ENCODE peak calls at places on chromosome 22, in ten cellular contexts. V is A549, K is uterus, Y is body of pancreas, L is K562, I is H1, S is prostate gland, N is endothelial cell of umbilical vein, X is ovary, R is suprapubic skin. Z is an unnamed sample.

GRCh38 chr22:46578824-46579561 is 41.2 kb upstream of the GRAMD4 start:
- DNase-seq in S (no peak), K (no peak), L (no peak), R (no peak), X (no peak), I (no peak), Y (peak; percentile 71), V (no peak), N (no peak), Z (peak; percentile 93)

GRCh38 chr22:46660604-46661201 is 40.5 kb downstream of the GRAMD4 start:
- DNase-seq in R (no peak), X (no peak), K (no peak), S (peak; percentile 66), V (no peak), L (no peak), Y (peak; percentile 65), N (no peak), I (no peak), Z (peak; percentile 61)

GRCh38 chr22:42688241-42688913 is 32.3 kb downstream of the A4GALT start:
- DNase-seq in V (peak; percentile 33), Y (peak; percentile 90), N (peak; percentile 51), S (peak; percentile 95), L (peak; percentile 37), R (peak; percentile 94), X (peak; percentile 87), K (peak; percentile 94), I (no peak), Z (peak; percentile 92)

GRCh38 chr22:37001826-37002225 is 17.4 kb downstream of the TST start:
- DNase-seq in N (no peak), S (no peak), R (no peak), V (no peak), X (no peak), Y (no peak), I (no peak), K (no peak), L (no peak), Z (no peak)

GRCh38 chr22:49570032-49570848 is 257.4 kb downstream of the BRD1 start:
- DNase-seq in X (no peak), Y (no peak), I (no peak), L (no peak), V (no peak), K (peak; percentile 2), S (no peak), R (peak; percentile 61), N (no peak), Z (no peak)

GRCh38 chr22:32533265-32534068 is 58.9 kb downstream of the FBXO7 start:
- DNase-seq in L (no peak), R (no peak), S (no peak), V (no peak), Y (peak; percentile 8), K (peak; percentile 31), X (no peak), N (no peak), I (no peak), Z (no peak)

GRCh38 chr22:38193580-38193979 is 8.2 kb upstream of the MAFF start:
- DNase-seq in X (peak; percentile 73), R (no peak), Y (peak; percentile 48), V (no peak), L (no peak), N (no peak), K (no peak), S (no peak), I (no peak), Z (no peak)

GRCh38 chr22:39214006-39214382 is 30.8 kb downstream of the PDGFB start:
- DNase-seq in I (no peak), Y (no peak), V (no peak), X (no peak), K (no peak), R (peak; percentile 7), S (no peak), N (no peak), L (no peak), Z (no peak)

GRCh38 chr22:39498368-39498767 is 3.7 kb upstream of the MIEF1 start:
- DNase-seq in I (no peak), L (no peak), R (no peak), V (no peak), N (no peak), Y (no peak), X (no peak), K (no peak), S (peak; percentile 72), Z (peak; percentile 28)

GRCh38 chr22:17633217-17633997 is 4.9 kb upstream of the ATP6V1E1 start:
- DNase-seq in L (peak; percentile 43), R (no peak), I (no peak), Y (no peak), V (peak; percentile 29), K (no peak), X (no peak), N (no peak), S (peak; percentile 67), Z (peak; percentile 19)

GRCh38 chr22:33842421-33843094 is 77.7 kb downstream of the LARGE1 start:
- DNase-seq in L (no peak), R (no peak), S (no peak), N (no peak), I (no peak), V (no peak), X (no peak), Y (no peak), K (no peak), Z (no peak)

GRCh38 chr22:24683671-24684070 is 80.7 kb downstream of the GGT1 start:
- DNase-seq in S (no peak), V (no peak), K (no peak), I (no peak), X (no peak), Y (no peak), N (no peak), L (no peak), R (no peak), Z (no peak)

GRCh38 chr22:21942407-21942895 is 10.2 kb downstream of the PPM1F start:
- DNase-seq in V (peak; percentile 31), S (no peak), N (peak; percentile 97), I (no peak), X (peak; percentile 55), Y (peak; percentile 63), K (peak; percentile 79), R (peak; percentile 89), L (no peak), Z (peak; percentile 48)

GRCh38 chr22:20296598-20296997 is 23.3 kb downstream of the DGCR6L start:
- DNase-seq in S (no peak), R (no peak), N (no peak), X (no peak), L (no peak), K (no peak), Y (no peak), I (no peak), V (no peak), Z (no peak)

GRCh38 chr22:20298803-20299735 is 20.8 kb downstream of the DGCR6L start:
- DNase-seq in K (peak; percentile 83), N (peak; percentile 68), S (peak; percentile 84), L (peak; percentile 100), I (peak; percentile 46), Y (peak; percentile 90), R (peak; percentile 92), V (peak; percentile 35), X (peak; percentile 80), Z (peak; percentile 94)

GRCh38 chr22:20297414-20298109 is 22.3 kb downstream of the DGCR6L start:
- DNase-seq in Y (no peak), L (no peak), S (no peak), X (no peak), N (no peak), R (no peak), I (no peak), K (no peak), V (no peak), Z (no peak)

GRCh38 chr22:20299736-20300136 is 20.1 kb downstream of the DGCR6L start:
- DNase-seq in L (no peak), I (no peak), N (peak; percentile 45), S (no peak), V (no peak), Y (peak; percentile 54), X (no peak), K (peak; percentile 40), R (no peak), Z (peak; percentile 79)

DNA sequence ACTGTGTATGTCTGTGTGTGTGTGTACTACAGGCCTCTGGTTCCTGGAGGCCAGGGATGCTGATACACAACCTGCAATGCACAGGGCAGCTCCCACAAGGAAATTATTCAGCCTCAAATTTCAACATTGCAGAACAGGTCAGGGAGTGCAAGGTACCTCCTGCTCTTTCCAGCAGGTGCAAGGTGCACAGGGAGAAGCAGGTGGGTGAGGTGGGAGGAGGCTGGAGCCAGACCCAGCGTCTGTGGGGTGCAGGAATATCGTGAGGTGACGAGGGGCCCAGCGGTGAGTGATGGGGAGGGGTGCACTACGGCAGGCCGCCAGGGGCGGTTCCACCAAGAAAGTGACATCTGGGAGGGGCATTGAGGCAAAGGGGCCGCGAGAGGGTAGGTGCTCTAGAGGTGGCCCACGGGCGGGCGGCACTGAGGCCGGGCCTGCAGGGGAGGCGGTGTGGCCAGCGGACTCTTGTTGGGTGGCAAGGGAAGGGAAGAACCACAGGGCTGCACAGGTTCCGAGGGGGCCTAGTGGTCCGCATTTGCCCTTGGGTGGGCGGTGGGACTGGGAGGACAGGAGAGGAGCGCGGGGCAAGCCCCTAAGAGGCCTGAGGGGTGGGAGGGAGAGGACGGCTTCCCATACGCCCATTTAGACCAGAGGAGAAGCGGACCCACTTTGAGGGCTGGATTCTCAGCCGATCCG is 21.6 kb downstream of the DGCR6L start:
- DNase-seq in R (no peak), N (no peak), I (no peak), Y (no peak), L (peak; percentile 48), V (no peak), S (no peak), K (no peak), X (no peak), Z (peak; percentile 13)
- TF ChIP-seq POLR2A in R (no peak), N (no peak), I (no peak), Y (no peak), L (no peak), V (no peak), S (no peak), K (no peak), X (no peak), Z (no peak)

GRCh38 chr22:35835998-35836691 is 118.5 kb downstream of the APOL5 start:
- DNase-seq in N (peak; percentile 83), L (no peak), S (peak; percentile 31), I (no peak), R (no peak), V (peak; percentile 68), Y (peak; percentile 43), X (peak; percentile 45), K (peak; percentile 61), Z (peak; percentile 65)
- H3K4me3 ChIP-seq in N (peak overlapping the region; percentile 80), L (no peak overlapping the region), S (peak overlapping the region; percentile 28), I (peak overlapping the region; percentile 60), R (peak overlapping the region; percentile 43), V (peak overlapping the region; percentile 52), Y (no peak overlapping the region), X (peak overlapping the region; percentile 35), K (peak overlapping the region; percentile 30), Z (no peak overlapping the region)

GRCh38 chr22:27472975-27473374 is 328.6 kb downstream of the MN1 start:
- DNase-seq in V (no peak), I (no peak), K (no peak), X (no peak), L (no peak), N (no peak), S (no peak), R (no peak), Y (no peak), Z (no peak)
- H3K4me1 ChIP-seq in V (peaks cover 40% of the 10 kb centered on the region), I (peaks cover 8% of the 10 kb centered on the region), K (peaks cover 6% of the 10 kb centered on the region), X (peaks cover 3% of the 10 kb centered on the region), L (no peaks in the 10 kb centered on the region), N (peaks cover 22% of the 10 kb centered on the region), S (no peaks in the 10 kb centered on the region), R (peaks cover 34% of the 10 kb centered on the region), Y (no peaks in the 10 kb centered on the region), Z (no peaks in the 10 kb centered on the region)

DNA sequence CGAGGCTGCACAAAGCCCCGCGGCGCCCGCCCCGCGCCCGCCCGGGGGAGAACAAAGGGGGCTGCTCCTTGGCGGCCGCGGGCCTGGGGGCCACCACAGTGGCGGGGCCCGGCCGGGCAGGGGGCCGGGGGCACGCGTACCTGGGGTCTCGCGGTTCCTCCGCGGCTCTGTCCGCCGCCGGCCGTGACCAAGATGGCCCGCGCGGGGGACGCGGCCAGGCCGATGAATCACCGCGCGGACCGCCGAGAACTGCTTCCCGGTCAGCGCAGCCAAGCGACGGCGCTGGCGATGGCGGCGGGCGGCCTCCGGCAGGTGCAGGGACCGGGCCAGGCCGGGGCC is at the start of gene RTL6:
- DNase-seq in I (no peak), V (no peak), L (no peak), X (no peak), Y (no peak), S (no peak), R (no peak), N (no peak), K (no peak), Z (no peak)
- TF ChIP-seq POLR2A in I (no peak), V (peak; percentile 18), L (no peak), X (peak; percentile 24), Y (peak; percentile 36), S (no peak), R (no peak), N (peak; percentile 38), K (peak; percentile 48), Z (no peak)